ENCODE peak calls at places on chromosomes 13 and 19, in seven cellular contexts. M, C, I, B, N, L and V are unnamed samples.

GRCh38 chr13:31790992-31791391 is 51.7 kb downstream of the RXFP2 start:
- DNase-seq in B (no peak), C (no peak), N (no peak), L (no peak), M (no peak), I (no peak), V (no peak)

GRCh38 chr13:114108894-114109293 is 23.5 kb downstream of the RASA3 start:
- DNase-seq in M (no peak), C (no peak), N (peak), L (no peak), B (peak), I (peak), V (no peak)

GRCh38 chr19:32372726-32373613 is 27.6 kb downstream of the ZNF507 start:
- DNase-seq in N (no peak), L (no peak), C (no peak), I (no peak), M (no peak), B (no peak), V (no peak)

GRCh38 chr19:49629659-49630058 is 10.3 kb downstream of the RRAS start:
- DNase-seq in I (no peak), M (no peak), B (no peak), N (peak), L (no peak), C (no peak), V (no peak)

GRCh38 chr19:4633140-4633967 is 6.0 kb upstream of the TNFAIP8L1 start:
- DNase-seq in M (peak), N (no peak), I (peak), L (peak), C (peak), B (peak), V (peak)

GRCh38 chr13:35953537-35954206 is 177.5 kb downstream of the DCLK1 start:
- DNase-seq in I (peak), N (peak), M (peak), L (peak), C (no peak), B (no peak), V (peak)

GRCh38 chr13:108283110-108283509 is 13.6 kb downstream of the TNFSF13B start:
- DNase-seq in N (no peak), M (no peak), B (no peak), L (no peak), C (no peak), I (no peak), V (no peak)

GRCh38 chr13:35987572-35988513 is 143.3 kb downstream of the DCLK1 start:
- DNase-seq in B (peak), M (no peak), L (no peak), C (no peak), I (no peak), N (no peak), V (no peak)

GRCh38 chr13:20441879-20442278 is 83.8 kb downstream of the CRYL1 start:
- DNase-seq in N (no peak), B (no peak), L (no peak), I (no peak), M (no peak), C (no peak), V (no peak)

GRCh38 chr19:18931316-18932162 is 9.5 kb downstream of the HOMER3 start:
- DNase-seq in L (no peak), I (no peak), C (no peak), B (no peak), N (no peak), M (no peak), V (no peak)

GRCh38 chr19:34368338-34368737 is 3.3 kb downstream of the GPI start:
- DNase-seq in B (no peak), M (no peak), L (no peak), I (no peak), C (no peak), N (no peak), V (no peak)

GRCh38 chr19:51439021-51439465 is 19.2 kb downstream of the SIGLEC8 start:
- DNase-seq in L (no peak), I (no peak), M (peak), N (peak), B (no peak), C (no peak), V (no peak)

GRCh38 chr13:79389031-79389430 is 17.0 kb downstream of the RBM26 start:
- DNase-seq in N (no peak), I (no peak), B (no peak), M (no peak), L (no peak), C (no peak), V (no peak)

GRCh38 chr19:12884202-12884601 is 2.8 kb downstream of the KLF1 start:
- DNase-seq in I (no peak), N (no peak), C (no peak), B (no peak), M (no peak), L (no peak), V (no peak)

GRCh38 chr13:101307181-101307701 is 109.1 kb downstream of the NALCN start:
- DNase-seq in L (no peak), B (peak), I (no peak), M (no peak), C (no peak), N (no peak), V (peak)

GRCh38 chr19:31015778-31016177 is 333.5 kb downstream of the TSHZ3 start:
- DNase-seq in L (no peak), N (no peak), B (no peak), M (no peak), C (no peak), I (no peak), V (no peak)

GRCh38 chr19:1490020-1490310 is 185 bp downstream of the PCSK4 start:
- DNase-seq in L (no peak), I (no peak), N (no peak), C (no peak), M (no peak), B (no peak), V (no peak)
- TF ChIP-seq POLR2A in L (no peak), I (no peak), N (no peak), C (no peak), M (no peak), B (no peak), V (no peak)

GRCh38 chr13:50979187-50979586 is 69.6 kb downstream of the RNASEH2B start:
- DNase-seq in I (no peak), N (no peak), L (no peak), B (no peak), M (no peak), C (no peak), V (no peak)

DNA sequence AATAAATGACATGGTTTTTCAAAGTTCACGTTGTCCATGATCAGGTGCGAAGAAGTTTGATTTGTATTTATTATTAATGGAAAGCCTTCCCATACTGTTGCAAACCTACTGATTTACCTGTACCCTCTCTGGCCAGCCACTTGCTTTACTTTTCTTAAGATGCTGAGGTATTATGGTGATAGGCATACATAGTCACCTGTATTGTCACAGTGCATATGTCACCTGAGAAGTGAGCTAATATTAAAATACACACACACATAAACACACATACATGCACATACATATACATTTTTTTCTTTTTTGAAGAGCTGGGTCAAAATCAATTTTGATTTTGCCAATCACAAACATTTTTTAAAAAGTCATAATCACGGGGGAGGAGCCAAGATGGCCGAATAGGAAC is 72.1 kb downstream of the RNASEH2B start:
- DNase-seq in M (no peak), I (no peak), C (no peak), L (no peak), B (no peak), N (no peak), V (no peak)
- H3K4me3 ChIP-seq in M (no peak), I (no peak), C (no peak), L (no peak), B (no peak), N (no peak), V (no peak)

DNA sequence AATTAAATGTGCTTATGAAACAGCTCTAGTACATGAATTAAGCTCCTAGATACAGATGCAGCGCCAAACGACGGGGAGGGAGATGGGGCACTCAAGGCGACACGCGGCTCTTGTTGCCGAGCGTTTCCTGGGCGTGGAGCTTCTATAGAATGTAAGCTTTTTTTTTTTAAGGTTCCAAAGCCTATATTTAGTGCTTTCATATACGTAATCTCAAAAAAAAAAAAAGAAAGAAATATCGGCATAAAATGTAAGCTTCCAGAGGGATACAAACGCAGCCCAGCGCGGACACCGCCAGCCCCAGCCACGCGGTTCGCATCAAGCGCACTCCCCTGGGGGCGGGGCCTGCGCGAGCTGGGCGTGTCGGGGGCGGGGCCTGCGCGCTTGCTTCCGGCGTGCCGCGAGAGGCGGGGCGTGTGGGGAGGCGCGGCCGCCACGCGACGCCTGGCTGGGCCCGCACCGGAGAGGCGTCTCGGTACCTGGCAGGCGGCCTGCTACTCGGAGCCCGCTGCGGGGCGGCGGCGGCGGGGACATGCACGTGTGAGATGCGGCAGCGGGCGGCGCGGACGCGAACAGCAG is at the start of gene URI1:
- DNase-seq in C (peak), L (peak), I (peak), B (peak), M (peak), N (peak), V (peak)
- TF ChIP-seq POLR2A in C (peak), L (no peak), I (peak), B (peak), M (peak), N (no peak), V (no peak)

GRCh38 chr19:10138879-10139795 is 19.4 kb upstream of the EIF3G start:
- DNase-seq in C (no peak), M (no peak), L (no peak), B (no peak), I (no peak), N (no peak), V (no peak)
- H3K4me3 ChIP-seq in C (no peak), M (no peak), L (no peak), B (no peak), I (no peak), N (no peak), V (no peak)